ENCODE peak calls at places on chromosomes 1 and 21, in eight cellular contexts. T is IMR-90, X is heart left ventricle, K is esophagus squamous epithelium, L is endothelial cell of umbilical vein, R is breast epithelium, Z is spleen, J is endodermal cell. O is an unnamed sample.

GRCh38 chr1:8384577-8384976 is 66.7 kb downstream of the SLC45A1 start:
- DNase-seq in Z (no peak), K (no peak), J (peak; percentile 33), R (no peak), L (peak; percentile 39), X (no peak), T (no peak), O (no peak)

GRCh38 chr1:220271706-220272046 is 577 bp downstream of the RAB3GAP2 start:
- DNase-seq in J (no peak), L (peak; percentile 26), X (peak; percentile 31), R (no peak), Z (peak; percentile 75), K (no peak), T (peak; percentile 26), O (no peak)

GRCh38 chr1:182137546-182137945 is 76.0 kb upstream of the ZNF648 start:
- DNase-seq in T (no peak), L (no peak), R (no peak), J (no peak), K (no peak), X (no peak), Z (no peak), O (no peak)

GRCh38 chr21:45236481-45236880 is 51.2 kb downstream of the POFUT2 start:
- DNase-seq in X (no peak), R (no peak), L (no peak), K (no peak), Z (peak; percentile 50), T (no peak), J (no peak), O (no peak)

GRCh38 chr21:42580793-42581201 is 67.1 kb downstream of the SLC37A1 start:
- DNase-seq in X (peak; percentile 10), R (no peak), L (no peak), J (no peak), T (no peak), Z (peak; percentile 67), K (no peak), O (no peak)

GRCh38 chr1:29696656-29697390 is 460.5 kb downstream of the PTPRU start:
- DNase-seq in T (no peak), X (no peak), J (no peak), R (no peak), K (no peak), Z (no peak), L (no peak), O (no peak)

GRCh38 chr1:205261946-205262668 is 34.4 kb downstream of the TMCC2 start:
- DNase-seq in K (no peak), R (no peak), L (peak; percentile 20), T (peak; percentile 83), J (no peak), Z (no peak), X (no peak), O (no peak)

GRCh38 chr1:53547321-53547720 is 88.1 kb downstream of the DMRTB1 start:
- DNase-seq in L (no peak), X (peak; percentile 15), Z (peak; percentile 59), J (peak; percentile 33), K (no peak), T (no peak), R (no peak), O (peak; percentile 8)

GRCh38 chr1:197750366-197750765 is 24.9 kb downstream of the DENND1B start:
- DNase-seq in X (no peak), K (no peak), T (no peak), Z (no peak), L (no peak), R (no peak), J (no peak), O (no peak)

GRCh38 chr1:232579958-232580705 is 49.8 kb downstream of the SIPA1L2 start:
- DNase-seq in K (no peak), L (no peak), J (no peak), R (no peak), T (peak; percentile 37), X (no peak), Z (no peak), O (no peak)
- H3K27ac ChIP-seq in K (peak overlapping the region; percentile 37), L (no peak overlapping the region), J (no peak overlapping the region), R (no peak overlapping the region), T (no peak overlapping the region), X (peak overlapping the region; percentile 29), Z (peak overlapping the region; percentile 84), O (no peak overlapping the region)

DNA sequence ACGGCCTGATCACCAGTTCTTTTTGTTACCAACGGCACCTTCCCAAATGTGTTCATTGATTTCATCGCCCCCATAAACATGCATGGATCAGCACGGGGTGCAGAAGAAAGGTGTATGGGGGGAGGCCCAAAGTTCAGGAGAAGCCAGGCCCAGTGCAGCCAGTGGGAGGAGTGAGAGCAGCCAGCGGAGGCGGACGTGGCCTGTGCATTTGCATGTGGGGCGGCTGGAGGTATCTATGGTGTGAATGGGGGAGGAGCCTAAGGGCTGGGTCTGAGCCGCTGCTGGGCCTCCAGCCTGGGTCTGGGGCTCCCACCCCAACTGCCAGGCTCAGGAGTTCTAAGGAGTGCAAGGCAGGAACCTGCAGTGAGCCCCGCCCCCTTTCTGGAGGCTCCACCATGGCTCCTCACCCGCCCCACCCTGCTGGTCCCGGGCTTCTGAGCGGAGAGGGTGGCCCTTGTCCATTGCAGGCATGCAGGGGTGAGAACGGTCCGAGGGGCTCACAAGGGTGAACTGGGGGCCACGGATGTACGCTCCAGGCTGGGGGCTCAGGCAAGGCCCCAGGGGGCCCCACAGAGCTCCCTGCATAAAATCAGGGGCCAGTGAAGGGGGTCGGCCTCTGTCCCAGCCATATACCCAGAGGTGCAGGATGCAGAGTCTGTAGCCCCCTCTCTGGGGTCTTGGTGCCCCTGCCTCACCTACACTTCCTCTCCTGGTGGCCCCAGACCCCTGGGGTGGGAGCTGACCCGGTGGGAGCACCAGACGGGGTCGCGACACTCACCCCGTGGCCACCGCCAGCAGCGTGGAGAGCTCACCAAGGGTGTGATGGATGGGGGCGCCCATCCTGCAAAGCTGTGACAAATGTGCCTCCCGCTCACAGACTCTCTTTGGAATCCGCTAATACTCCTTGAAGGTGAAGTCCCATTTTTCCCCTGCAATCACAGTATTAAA is 31.3 kb upstream of the TTC34 start:
- DNase-seq in Z (no peak), L (no peak), T (no peak), R (no peak), J (no peak), X (no peak), K (no peak), O (no peak)
- H3K9me3 ChIP-seq in Z (peaks cover 6% of the 10 kb centered on the region), L (peaks cover 2% of the 10 kb centered on the region), T (peaks cover 62% of the 10 kb centered on the region), R (peaks cover 12% of the 10 kb centered on the region), J (peaks cover 16% of the 10 kb centered on the region), X (no peaks in the 10 kb centered on the region), K (peaks cover under 1% of the 10 kb centered on the region), O (no peaks in the 10 kb centered on the region)

DNA sequence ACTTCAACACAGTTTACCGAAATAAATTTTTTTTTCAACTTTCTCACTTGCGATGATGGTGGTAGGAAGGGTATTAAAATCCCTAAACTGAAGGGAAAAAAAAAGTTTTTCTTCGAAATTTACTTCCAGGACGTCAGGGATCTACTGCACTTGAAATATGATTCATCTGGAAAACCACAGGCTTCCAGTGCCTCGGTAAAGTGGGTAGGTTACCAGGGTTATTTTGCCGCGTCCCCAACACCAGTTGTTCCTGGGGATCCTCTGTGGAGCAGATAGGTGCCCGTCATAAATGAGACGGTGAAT is 794 bp downstream of the RABIF start:
- DNase-seq in K (no peak), J (no peak), Z (no peak), T (peak; percentile 28), X (no peak), L (no peak), R (no peak), O (no peak)
- H3K27ac ChIP-seq in K (peak overlapping the region; percentile 96), J (peak overlapping the region; percentile 93), Z (peak overlapping the region; percentile 94), T (no peak overlapping the region), X (peak overlapping the region; percentile 90), L (peak overlapping the region; percentile 18), R (peak overlapping the region; percentile 93), O (peak overlapping the region; percentile 90)

GRCh38 chr21:9008636-9009035 is 1512.7 kb upstream of the TPTE start:
- DNase-seq in R (no peak), T (no peak), Z (no peak), J (no peak), L (peak; percentile 11), K (no peak), X (no peak), O (no peak)
- H3K9me3 ChIP-seq in R (no peaks in the 10 kb centered on the region), T (peaks cover 47% of the 10 kb centered on the region), Z (no peaks in the 10 kb centered on the region), J (peaks cover 96% of the 10 kb centered on the region), L (peaks cover 44% of the 10 kb centered on the region), K (peaks cover 29% of the 10 kb centered on the region), X (no peaks in the 10 kb centered on the region), O (no peaks in the 10 kb centered on the region)

O was measured in ovary.